ENCODE peak calls at places on chromosomes 12 and 14, in six cellular contexts. E, C, Y, P, T and V are unnamed samples.

GRCh38 chr12:101490286-101490920 is 15.3 kb downstream of the SPIC start:
- DNase-seq in E (peak; percentile 61), C (no peak), Y (no peak), P (peak; percentile 31), T (peak; percentile 67), V (peak; percentile 62)

GRCh38 chr14:71474291-71474690 is 457.9 kb upstream of the RGS6 start:
- DNase-seq in E (no peak), C (no peak), Y (no peak), P (no peak), T (no peak), V (no peak)

GRCh38 chr12:116547955-116548471 is 11.2 kb upstream of the MAP1LC3B2 start:
- DNase-seq in E (no peak), C (no peak), Y (no peak), P (no peak), T (no peak), V (no peak)

GRCh38 chr14:105864116-105864515 is 337.7 kb downstream of the TMEM121 start:
- DNase-seq in E (no peak), C (no peak), Y (no peak), P (no peak), T (no peak), V (no peak)

GRCh38 chr12:67517181-67517887 is 131.2 kb upstream of the DYRK2 start:
- DNase-seq in E (no peak), C (no peak), Y (no peak), P (no peak), T (no peak), V (peak; percentile 16)

GRCh38 chr12:113016796-113017195 is 38.5 kb downstream of the OAS2 start:
- DNase-seq in E (no peak), C (no peak), Y (no peak), P (no peak), T (no peak), V (no peak)

GRCh38 chr14:86038401-86038985 is 508.5 kb downstream of the FLRT2 start:
- DNase-seq in E (peak; percentile 10), C (no peak), Y (peak; percentile 7), P (peak; percentile 33), T (peak; percentile 50), V (no peak)

GRCh38 chr14:105939810-105940508 is 413.6 kb downstream of the TMEM121 start:
- DNase-seq in E (no peak), C (no peak), Y (no peak), P (no peak), T (no peak), V (no peak)

GRCh38 chr14:22226381-22226780 is 362.6 kb downstream of the DAD1 start:
- DNase-seq in E (no peak), C (no peak), Y (no peak), P (no peak), T (no peak), V (no peak)

DNA sequence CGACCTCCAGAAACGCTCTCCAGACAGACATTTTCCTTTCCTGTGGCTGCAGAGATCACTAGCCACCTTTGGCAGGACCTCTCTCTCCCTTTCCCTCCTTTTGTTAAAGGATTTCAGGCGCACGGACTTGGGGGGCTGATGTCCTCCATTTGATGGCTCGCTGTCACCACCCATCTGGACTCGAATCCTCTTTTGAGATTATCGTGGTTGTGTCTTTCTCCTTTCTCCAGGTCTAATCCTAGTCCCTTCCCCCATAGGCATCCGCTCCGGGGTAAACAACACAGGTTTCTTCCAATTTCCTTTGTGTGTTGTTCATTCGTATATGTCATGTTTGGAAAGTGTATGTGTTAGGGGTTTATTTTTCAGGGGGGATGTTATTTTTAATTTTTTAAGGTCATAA is 56.7 kb upstream of the SLC24A4 start:
- DNase-seq in E (no peak), C (no peak), Y (no peak), P (no peak), T (no peak), V (no peak)
- H3K4me3 ChIP-seq in E (no peak overlapping the region), C (no peak overlapping the region), Y (no peak overlapping the region), P (no peak overlapping the region), T (no peak overlapping the region), V (no peak overlapping the region)

DNA sequence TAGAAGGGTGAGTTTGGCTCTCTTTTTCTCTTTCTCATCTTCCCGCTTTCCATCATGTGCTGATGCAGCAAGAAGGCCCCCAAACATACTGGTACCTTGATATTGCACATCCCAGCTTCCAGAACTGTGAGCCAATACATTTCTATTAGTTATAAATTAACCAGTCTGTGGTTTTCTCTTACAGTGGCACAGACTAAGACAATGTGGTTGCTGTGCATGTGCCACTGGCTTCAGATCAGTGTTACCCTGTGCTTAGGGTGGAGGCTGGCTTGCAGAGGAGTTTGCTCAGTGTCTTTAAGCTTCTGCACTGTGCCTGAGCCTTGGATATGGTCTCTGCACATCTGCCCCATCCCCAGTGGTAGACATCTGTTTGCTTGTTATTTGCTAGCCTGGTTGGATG is 5.5 kb downstream of the IFI27L2 start:
- DNase-seq in E (peak; percentile 16), C (no peak), Y (no peak), P (no peak), T (no peak), V (no peak)
- TF ChIP-seq ZNF274 in E (no peak), C (no peak), Y (no peak), P (no peak), T (no peak), V (no peak)

GRCh38 chr12:50598321-50598862 is 93.6 kb downstream of the DIP2B start:
- DNase-seq in E (no peak), C (no peak), Y (no peak), P (no peak), T (no peak), V (no peak)

GRCh38 chr12:50595667-50596066 is 90.9 kb downstream of the DIP2B start:
- DNase-seq in E (no peak), C (no peak), Y (no peak), P (no peak), T (no peak), V (no peak)

GRCh38 chr12:50599366-50600095 is 94.7 kb downstream of the DIP2B start:
- DNase-seq in E (no peak), C (no peak), Y (no peak), P (no peak), T (no peak), V (no peak)

GRCh38 chr12:50600364-50600763 is 95.6 kb downstream of the DIP2B start:
- DNase-seq in E (no peak), C (no peak), Y (no peak), P (no peak), T (no peak), V (no peak)

GRCh38 chr12:50597200-50598195 is 92.7 kb downstream of the DIP2B start:
- DNase-seq in E (no peak), C (peak; percentile 55), Y (no peak), P (no peak), T (no peak), V (peak; percentile 71)
- H3K4me3 ChIP-seq in E (no peak overlapping the region), C (peak overlapping the region; percentile 23), Y (no peak overlapping the region), P (no peak overlapping the region), T (no peak overlapping the region), V (peak overlapping the region; percentile 28)

DNA sequence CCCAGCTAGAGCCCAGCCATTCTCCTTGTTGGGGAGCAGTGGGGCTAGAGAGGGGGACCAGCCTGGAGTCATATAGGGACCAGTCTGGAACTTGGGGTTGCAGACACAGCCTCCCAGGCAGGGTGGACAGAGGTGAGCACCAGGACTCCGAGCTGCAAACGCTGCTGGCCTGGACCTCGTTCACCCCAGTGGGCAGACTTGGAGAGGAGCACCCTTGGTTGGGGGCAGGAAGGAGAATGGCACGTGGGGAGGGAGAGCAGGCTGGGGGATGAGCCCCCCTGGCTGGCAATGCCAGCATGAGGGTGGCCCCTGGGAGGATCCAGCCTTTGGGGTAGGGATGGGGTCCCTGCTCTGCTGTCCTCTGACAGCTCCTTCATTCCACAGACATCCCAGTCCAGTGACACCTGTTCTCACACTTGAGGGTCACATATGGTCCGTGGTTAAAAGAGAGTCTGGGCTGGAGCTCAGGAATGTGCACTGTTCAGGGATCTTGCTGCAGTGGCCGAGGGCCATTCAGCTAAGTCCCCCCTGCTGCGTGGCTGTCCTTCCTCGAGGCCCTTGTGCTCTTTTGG is 2.8 kb downstream of the LBHD2 start:
- DNase-seq in E (no peak), C (no peak), Y (no peak), P (no peak), T (no peak), V (no peak)
- TF ChIP-seq ZNF274 in E (no peak), C (no peak), Y (no peak), P (no peak), T (no peak), V (no peak)

DNA sequence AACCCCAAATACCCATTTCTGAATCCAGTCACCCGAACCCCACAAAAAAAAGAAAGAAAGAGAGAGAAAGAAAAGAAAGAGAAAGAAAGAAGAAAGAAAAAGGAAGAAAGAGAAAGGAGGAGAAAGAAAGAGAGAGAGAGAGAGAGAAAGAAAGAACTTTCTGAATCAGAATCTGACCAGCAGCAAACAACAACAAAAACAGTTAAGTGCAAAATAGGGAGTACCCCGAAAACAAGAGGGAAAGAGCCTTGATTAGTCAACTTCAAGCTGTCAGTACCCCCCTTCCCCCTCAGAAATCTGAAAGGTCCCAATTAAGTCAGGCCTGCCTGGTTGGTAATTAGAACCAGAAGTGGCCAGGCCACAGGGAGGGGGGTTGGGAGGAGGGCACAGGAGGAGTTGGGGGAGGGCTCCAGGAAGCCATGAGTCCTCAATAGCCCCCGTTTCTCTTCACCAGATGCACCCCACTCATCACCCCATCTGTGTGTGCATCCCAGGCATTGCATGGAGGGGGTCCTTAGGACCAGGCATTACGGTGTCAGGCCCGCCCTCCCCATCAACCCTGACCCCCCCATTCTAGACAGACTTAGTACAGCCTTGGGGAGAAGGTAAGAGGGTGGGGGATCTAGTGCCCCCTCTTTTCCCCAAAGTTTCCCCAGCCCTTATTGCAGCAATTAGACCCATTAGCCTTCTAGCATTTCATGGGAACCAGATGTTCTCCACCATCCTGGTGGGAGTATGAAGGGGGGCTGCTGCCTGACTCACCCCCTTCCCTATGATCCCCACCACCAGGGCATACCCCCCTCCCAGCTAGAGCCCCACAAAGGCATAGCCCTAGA is 9.6 kb downstream of the RARG start:
- DNase-seq in E (no peak), C (no peak), Y (no peak), P (no peak), T (no peak), V (no peak)
- H3K4me3 ChIP-seq in E (peak overlapping the region; percentile 89), C (no peak overlapping the region), Y (peak overlapping the region; percentile 64), P (peak overlapping the region; percentile 89), T (peak overlapping the region; percentile 21), V (peak overlapping the region; percentile 88)

DNA sequence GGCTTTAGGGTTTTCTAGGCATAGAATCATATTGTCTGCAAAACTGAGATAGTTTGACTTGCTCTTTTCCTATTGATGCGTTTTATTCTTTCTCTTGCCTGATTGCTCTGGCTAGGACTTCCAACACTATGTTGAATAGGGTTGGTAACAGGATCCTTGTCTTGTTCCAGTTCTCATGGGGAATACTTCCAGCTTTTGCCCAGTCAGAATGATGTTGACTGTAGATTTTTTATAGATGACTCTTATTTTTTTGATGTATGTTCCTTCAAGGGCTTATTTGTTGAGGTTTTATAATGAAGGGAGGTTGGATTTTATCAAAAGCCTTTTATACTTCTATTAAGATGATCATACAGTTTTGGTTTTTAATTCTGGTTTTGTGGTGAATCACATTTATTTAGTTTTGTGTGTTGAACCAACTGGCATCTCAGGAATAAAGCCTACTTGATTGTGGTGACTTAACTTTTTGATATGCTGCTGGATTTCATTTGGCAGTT is 478.2 kb downstream of the TMEM117 start:
- DNase-seq in E (no peak), C (no peak), Y (no peak), P (no peak), T (no peak), V (no peak)
- TF ChIP-seq ZNF274 in E (no peak), C (no peak), Y (no peak), P (no peak), T (no peak), V (no peak)